ENCODE peak calls at places on chromosomes 4 and X, in six cellular contexts. V, M, Z, C, E and W are unnamed samples.

GRCh38 chrX:133053854-133054565 is 42.9 kb downstream of the USP26 start:
- DNase-seq in M (no peak), E (no peak), V (no peak), C (no peak), Z (no peak), W (no peak)

GRCh38 chr4:138686078-138686477 is 329.5 kb upstream of the NOCT start:
- DNase-seq in V (no peak), E (no peak), M (no peak), Z (no peak), C (no peak), W (no peak)

GRCh38 chr4:147039991-147040575 is 94.4 kb upstream of the TTC29 start:
- DNase-seq in V (no peak), Z (no peak), C (no peak), E (no peak), M (no peak), W (no peak)

GRCh38 chr4:153154010-153154975 is 50.0 kb upstream of the TRIM2 start:
- DNase-seq in Z (no peak), V (no peak), E (no peak), M (peak), C (no peak), W (no peak)

GRCh38 chr4:146943691-146944375 is 1.8 kb downstream of the TTC29 start:
- DNase-seq in V (no peak), C (no peak), Z (no peak), E (no peak), M (no peak), W (no peak)

GRCh38 chrX:110491846-110492620 is 133.4 kb downstream of the RTL9 start:
- DNase-seq in E (no peak), C (no peak), M (no peak), Z (no peak), V (no peak), W (no peak)

GRCh38 chr4:182090186-182090585 is 153.0 kb upstream of the TENM3 start:
- DNase-seq in Z (no peak), C (no peak), M (no peak), E (no peak), V (no peak), W (no peak)

GRCh38 chr4:41178372-41179085 is 35.8 kb downstream of the APBB2 start:
- DNase-seq in C (no peak), Z (no peak), M (peak), V (no peak), E (no peak), W (no peak)

GRCh38 chr4:123709336-123709735 is 312.7 kb downstream of the SPRY1 start:
- DNase-seq in V (no peak), Z (no peak), E (no peak), C (no peak), M (no peak), W (no peak)

GRCh38 chrX:70087857-70088256 is 25.6 kb downstream of the OTUD6A start:
- DNase-seq in C (no peak), E (no peak), V (no peak), Z (no peak), M (no peak), W (no peak)

GRCh38 chr4:87011340-87012034 is 76.7 kb downstream of the AFF1 start:
- DNase-seq in E (no peak), Z (peak), V (peak), M (peak), C (no peak), W (no peak)

GRCh38 chr4:145679991-145680455 is at the start of gene C4orf51:
- DNase-seq in E (no peak), Z (no peak), V (peak), M (no peak), C (no peak), W (no peak)

GRCh38 chr4:96004341-96004740 is 164.4 kb downstream of the PDHA2 start:
- DNase-seq in E (no peak), C (no peak), M (no peak), V (no peak), Z (no peak), W (no peak)

GRCh38 chrX:36214924-36215323 is 295.4 kb downstream of the CFAP47 start:
- DNase-seq in E (no peak), C (no peak), V (no peak), M (no peak), Z (no peak), W (no peak)

GRCh38 chrX:154378799-154379568 is at the start of gene EMD:
- DNase-seq in E (peak), Z (peak), C (peak), V (peak), M (peak), W (peak)

GRCh38 chrX:47697171-47697570 is 38.2 kb upstream of the UXT start:
- DNase-seq in M (no peak), Z (no peak), V (no peak), E (no peak), C (no peak), W (no peak)

GRCh38 chr4:122758033-122758432 is 25.5 kb downstream of the BBS12 start:
- DNase-seq in M (peak), V (no peak), E (no peak), C (no peak), Z (peak), W (no peak)

GRCh38 chr4:69828828-69829227 is 31.1 kb downstream of the SULT1E1 start:
- DNase-seq in M (no peak), Z (no peak), E (no peak), C (no peak), V (no peak), W (no peak)

GRCh38 chrX:54807524-54808108 is at the start of gene MAGED2:
- DNase-seq in C (peak), E (no peak), M (peak), V (no peak), Z (peak), W (peak)

GRCh38 chrX:153539171-153539978 is 21.9 kb downstream of the ATP2B3 start:
- DNase-seq in C (peak), E (no peak), M (peak), V (peak), Z (peak), W (peak)

GRCh38 chrX:22340022-22340616 is 67.4 kb downstream of the CBLL2 start:
- DNase-seq in M (no peak), Z (no peak), E (no peak), C (no peak), V (no peak), W (no peak)

GRCh38 chrX:49988128-49988527 is 65.7 kb downstream of the CLCN5 start:
- DNase-seq in E (no peak), Z (peak), M (no peak), V (no peak), C (no peak), W (no peak)